ENCODE peak calls at places on chromosomes 12 and 14, in eight cellular contexts. R is HTR-8/SVneo, J is NCI-H774, Z is uterus, P is non-pigmented ciliary epithelial cell, H is left ventricle myocardium superior, N is psoas muscle, F is H9. G is an unnamed sample.

GRCh38 chr12:12665194-12665593 is 30.8 kb downstream of the GPR19 start:
- DNase-seq in F (peak; percentile 81), Z (no peak), N (no peak), R (no peak), P (no peak), H (no peak), J (no peak), G (no peak)

GRCh38 chr12:19158909-19159308 is 29.4 kb downstream of the PLEKHA5 start:
- DNase-seq in H (no peak), J (no peak), F (no peak), N (no peak), P (no peak), R (no peak), Z (no peak), G (no peak)

GRCh38 chr12:1553987-1554982 is 40.1 kb downstream of the FBXL14 start:
- DNase-seq in F (peak; percentile 28), Z (no peak), H (no peak), N (no peak), R (no peak), P (no peak), J (peak; percentile 28), G (no peak)

GRCh38 chr14:91383439-91383838 is 34.2 kb downstream of the CCDC88C start:
- DNase-seq in Z (no peak), P (no peak), H (no peak), J (no peak), R (no peak), F (no peak), N (peak; percentile 26), G (no peak)

GRCh38 chr14:93234798-93235197 is 27.7 kb downstream of the UBR7 start:
- DNase-seq in H (no peak), N (no peak), Z (no peak), R (no peak), P (no peak), F (no peak), J (no peak), G (no peak)

GRCh38 chr14:36940476-36940875 is 231.9 kb downstream of the SLC25A21 start:
- DNase-seq in H (no peak), R (no peak), P (no peak), J (no peak), N (no peak), Z (no peak), F (no peak), G (no peak)

GRCh38 chr12:118312578-118312977 is 60.1 kb downstream of the TAOK3 start:
- DNase-seq in P (no peak), N (no peak), H (no peak), F (no peak), Z (no peak), J (no peak), R (no peak), G (no peak)

GRCh38 chr12:3558255-3558654 is 67.3 kb downstream of the PRMT8 start:
- DNase-seq in N (no peak), J (no peak), P (no peak), Z (no peak), H (no peak), R (no peak), F (no peak), G (no peak)

G was measured in Right ventricle myocardium superior.